ENCODE peak calls at places on chromosomes 5 and 9, in eight cellular contexts. T is upper lobe of right lung, S is mesenchymal stem cell, W is right cardiac atrium, C is suprapubic skin, Q is vagina, U is neuronal stem cell, V is tibial artery. H is an unnamed sample.

GRCh38 chr9:94632736-94633135 is 6.6 kb downstream of the FBP1 start:
- DNase-seq in T (no peak), S (no peak), W (no peak), C (no peak), Q (no peak), U (no peak), V (no peak), H (no peak)

GRCh38 chr9:124334568-124335319 is 77.0 kb downstream of the NEK6 start:
- DNase-seq in T (no peak), S (no peak), W (peak; percentile 48), C (no peak), Q (no peak), U (no peak), V (no peak), H (no peak)

GRCh38 chr9:96513622-96514021 is 63.7 kb downstream of the HABP4 start:
- DNase-seq in T (no peak), S (peak; percentile 87), W (no peak), C (no peak), Q (no peak), U (no peak), V (no peak), H (no peak)

GRCh38 chr5:86880785-86881492 is 263.2 kb downstream of the COX7C start:
- DNase-seq in T (no peak), S (peak; percentile 91), W (peak; percentile 20), C (no peak), Q (no peak), U (peak; percentile 55), V (no peak), H (no peak)

GRCh38 chr5:128895122-128895521 is 70.2 kb upstream of the SLC27A6 start:
- DNase-seq in T (no peak), S (no peak), W (no peak), C (no peak), Q (no peak), U (no peak), V (no peak), H (no peak)

GRCh38 chr9:33452828-33453271 is 5.5 kb upstream of the AQP3 start:
- DNase-seq in T (peak; percentile 90), S (peak; percentile 83), W (peak; percentile 58), C (no peak), Q (no peak), U (peak; percentile 73), V (no peak), H (peak; percentile 30)

GRCh38 chr9:22097712-22098111 is 88.6 kb upstream of the CDKN2B start:
- DNase-seq in T (no peak), S (peak; percentile 87), W (no peak), C (no peak), Q (no peak), U (no peak), V (no peak), H (no peak)

GRCh38 chr9:126236273-126236672 is 90.4 kb upstream of the MVB12B start:
- DNase-seq in T (no peak), S (no peak), W (no peak), C (no peak), Q (no peak), U (no peak), V (no peak), H (no peak)

GRCh38 chr5:91095786-91096380 is 287.2 kb downstream of the ARRDC3 start:
- DNase-seq in T (no peak), S (no peak), W (no peak), C (no peak), Q (no peak), U (no peak), V (no peak), H (no peak)

GRCh38 chr9:127166651-127167524 is 44.5 kb upstream of the ANGPTL2 start:
- DNase-seq in T (peak; percentile 48), S (no peak), W (no peak), C (peak; percentile 44), Q (no peak), U (no peak), V (no peak), H (no peak)

GRCh38 chr5:126970517-126971017 is 59.8 kb downstream of the MARCHF3 start:
- DNase-seq in T (no peak), S (peak; percentile 31), W (no peak), C (no peak), Q (no peak), U (no peak), V (no peak), H (no peak)

GRCh38 chr9:27181381-27181780 is 72.4 kb downstream of the TEK start:
- DNase-seq in T (no peak), S (no peak), W (no peak), C (no peak), Q (no peak), U (no peak), V (no peak), H (no peak)

GRCh38 chr5:67059747-67060490 is 136.7 kb downstream of the CD180 start:
- DNase-seq in T (no peak), S (peak; percentile 53), W (no peak), C (no peak), Q (no peak), U (no peak), V (no peak), H (no peak)

GRCh38 chr9:120893585-120893857 is 16.5 kb upstream of the PHF19 start:
- DNase-seq in T (no peak), S (peak; percentile 78), W (no peak), C (no peak), Q (no peak), U (no peak), V (no peak), H (no peak)
- H3K4me1 ChIP-seq in T (peaks cover 39% of the 10 kb centered on the region), S (peaks cover 9% of the 10 kb centered on the region), W (peaks cover 4% of the 10 kb centered on the region), C (peaks cover 25% of the 10 kb centered on the region), Q (peaks cover 67% of the 10 kb centered on the region), U (no peaks in the 10 kb centered on the region), V (no peaks in the 10 kb centered on the region), H (peaks cover 57% of the 10 kb centered on the region)

GRCh38 chr9:14151451-14151850 is 162.5 kb downstream of the NFIB start:
- DNase-seq in T (no peak), S (no peak), W (no peak), C (no peak), Q (no peak), U (no peak), V (no peak), H (no peak)

GRCh38 chr9:14156046-14156445 is 157.9 kb downstream of the NFIB start:
- DNase-seq in T (no peak), S (no peak), W (no peak), C (no peak), Q (no peak), U (no peak), V (no peak), H (no peak)

GRCh38 chr9:14148501-14149103 is 165.3 kb downstream of the NFIB start:
- DNase-seq in T (no peak), S (no peak), W (no peak), C (no peak), Q (no peak), U (no peak), V (no peak), H (no peak)

GRCh38 chr9:14155237-14155636 is 158.7 kb downstream of the NFIB start:
- DNase-seq in T (no peak), S (no peak), W (no peak), C (no peak), Q (no peak), U (no peak), V (no peak), H (no peak)

DNA sequence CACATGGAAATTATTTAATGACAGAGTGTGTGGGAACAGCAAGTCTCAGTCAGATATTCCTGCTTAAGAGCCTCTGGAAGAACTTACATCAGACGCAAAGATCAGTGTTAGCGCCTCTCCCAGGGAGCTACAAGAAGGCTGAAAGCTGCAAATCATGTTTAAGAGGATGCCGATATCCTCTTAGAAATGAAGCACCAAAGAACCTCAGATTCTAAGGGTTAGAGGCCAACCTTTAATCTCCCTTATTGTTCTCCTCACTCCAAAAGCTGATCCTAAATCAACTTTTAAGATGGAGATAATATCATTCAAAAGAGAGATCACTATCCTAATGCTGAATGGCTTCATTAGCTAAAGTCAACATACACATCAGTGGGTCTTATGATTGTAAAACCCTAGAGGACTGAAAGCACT is 160.6 kb downstream of the NFIB start:
- DNase-seq in T (no peak), S (no peak), W (no peak), C (no peak), Q (no peak), U (no peak), V (no peak), H (no peak)
- H3K4me1 ChIP-seq in T (peaks cover 6% of the 10 kb centered on the region), S (no peaks in the 10 kb centered on the region), W (peaks cover 5% of the 10 kb centered on the region), C (peaks cover 36% of the 10 kb centered on the region), Q (peaks cover 19% of the 10 kb centered on the region), U (peaks cover 2% of the 10 kb centered on the region), V (no peaks in the 10 kb centered on the region), H (no peaks in the 10 kb centered on the region)

GRCh38 chr9:34458967-34459355 is 356 bp downstream of the DNAI1 start:
- DNase-seq in T (no peak), S (no peak), W (no peak), C (no peak), Q (no peak), U (no peak), V (peak; percentile 28), H (no peak)
- H3K4me1 ChIP-seq in T (peaks cover 14% of the 10 kb centered on the region), S (peaks cover 9% of the 10 kb centered on the region), W (peaks cover 10% of the 10 kb centered on the region), C (peaks cover 51% of the 10 kb centered on the region), Q (peaks cover 36% of the 10 kb centered on the region), U (peaks cover 32% of the 10 kb centered on the region), V (no peaks in the 10 kb centered on the region), H (peaks cover 5% of the 10 kb centered on the region)

GRCh38 chr5:143153332-143154119 is 250.0 kb downstream of the NR3C1 start:
- DNase-seq in T (no peak), S (peak; percentile 83), W (peak; percentile 86), C (peak; percentile 84), Q (no peak), U (no peak), V (peak; percentile 88), H (no peak)

GRCh38 chr5:143151056-143151455 is 252.4 kb downstream of the NR3C1 start:
- DNase-seq in T (no peak), S (no peak), W (no peak), C (no peak), Q (no peak), U (no peak), V (no peak), H (no peak)

GRCh38 chr5:143154495-143155375 is 248.8 kb downstream of the NR3C1 start:
- DNase-seq in T (no peak), S (peak; percentile 31), W (no peak), C (no peak), Q (no peak), U (no peak), V (no peak), H (no peak)

GRCh38 chr5:143149759-143150158 is 253.7 kb downstream of the NR3C1 start:
- DNase-seq in T (no peak), S (no peak), W (no peak), C (no peak), Q (no peak), U (no peak), V (no peak), H (no peak)

DNA sequence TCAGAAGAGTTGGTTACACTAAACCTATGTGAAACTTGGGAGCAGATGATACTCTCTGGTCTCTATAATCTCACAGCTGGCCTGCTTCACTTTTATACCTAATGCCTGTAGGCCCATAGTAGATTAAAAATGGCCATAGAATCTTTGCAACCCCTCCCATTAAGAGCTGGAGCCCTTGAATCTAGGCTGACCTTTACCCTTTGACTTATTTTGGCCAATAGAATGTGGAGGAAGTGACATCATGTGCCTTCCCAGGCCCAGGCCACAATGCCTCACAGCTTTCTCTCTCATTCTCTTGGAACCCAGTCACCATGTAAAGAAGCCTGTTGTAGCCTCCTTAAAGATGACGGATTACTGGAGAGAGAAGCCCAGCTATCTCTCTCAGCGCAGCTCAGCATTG is 251.0 kb downstream of the NR3C1 start:
- DNase-seq in T (no peak), S (no peak), W (no peak), C (no peak), Q (no peak), U (no peak), V (no peak), H (no peak)
- H3K4me1 ChIP-seq in T (peaks cover 29% of the 10 kb centered on the region), S (peaks cover 14% of the 10 kb centered on the region), W (peaks cover 3% of the 10 kb centered on the region), C (peaks cover 29% of the 10 kb centered on the region), Q (peaks cover 58% of the 10 kb centered on the region), U (no peaks in the 10 kb centered on the region), V (no peaks in the 10 kb centered on the region), H (no peaks in the 10 kb centered on the region)

GRCh38 chr5:18740301-18740700 is 1106.0 kb downstream of the TAF11L14 start:
- DNase-seq in T (no peak), S (no peak), W (no peak), C (no peak), Q (no peak), U (no peak), V (no peak), H (no peak)
- H3K4me1 ChIP-seq in T (no peaks in the 10 kb centered on the region), S (no peaks in the 10 kb centered on the region), W (no peaks in the 10 kb centered on the region), C (no peaks in the 10 kb centered on the region), Q (no peaks in the 10 kb centered on the region), U (peaks cover 6% of the 10 kb centered on the region), V (no peaks in the 10 kb centered on the region), H (peaks cover 19% of the 10 kb centered on the region)

H was measured in effector memory CD4-positive, alpha-beta T cell.